ENCODE peak calls at places on chromosomes 1 and 21, in nine cellular contexts. L, K, E, D, Q, X, U, I and R are unnamed samples.

GRCh38 chr1:168391759-168392681 is 111.3 kb downstream of the TBX19 start:
- ATAC-seq in E (peak), D (peak), U (peak), X (no peak), I (no peak), L (no peak), Q (no peak), K (no peak), R (no peak)

GRCh38 chr1:213600879-213601278 is 386.9 kb upstream of the PROX1 start:
- ATAC-seq in Q (no peak), I (no peak), L (no peak), E (no peak), D (no peak), X (no peak), U (no peak), K (no peak), R (no peak)

GRCh38 chr1:20683614-20684013 is 22.4 kb upstream of the DDOST start:
- ATAC-seq in E (no peak), Q (no peak), K (no peak), U (no peak), L (no peak), I (no peak), X (no peak), D (no peak), R (no peak)

GRCh38 chr1:27658951-27659496 is 13.0 kb downstream of the IFI6 start:
- ATAC-seq in D (no peak), U (peak), L (peak), I (no peak), X (peak), Q (no peak), E (no peak), K (no peak), R (peak)

GRCh38 chr1:85463666-85464496 is 1.1 kb downstream of the DDAH1 start:
- ATAC-seq in I (peak), K (peak), L (peak), X (peak), E (peak), Q (peak), D (peak), U (no peak), R (no peak)

GRCh38 chr21:38838598-38839369 is 33.1 kb downstream of the ETS2 start:
- ATAC-seq in E (peak), L (no peak), D (no peak), Q (no peak), U (no peak), K (no peak), I (no peak), X (peak), R (no peak)

GRCh38 chr1:110214454-110215404 is 4.6 kb downstream of the KCNC4 start:
- ATAC-seq in Q (peak), I (peak), K (no peak), E (no peak), U (no peak), D (no peak), L (no peak), X (no peak), R (no peak)

GRCh38 chr1:87478231-87478630 is 149.6 kb downstream of the LMO4 start:
- ATAC-seq in K (peak), I (no peak), L (no peak), X (no peak), Q (no peak), D (peak), U (peak), E (peak), R (no peak)

GRCh38 chr1:205374205-205375078 is 17.7 kb upstream of the KLHDC8A start:
- ATAC-seq in I (no peak), Q (no peak), E (peak), U (peak), K (peak), L (no peak), D (no peak), X (peak), R (no peak)

GRCh38 chr1:167708940-167709389 is 12.8 kb upstream of the MPZL1 start:
- ATAC-seq in X (no peak), K (no peak), Q (no peak), U (no peak), L (no peak), I (no peak), D (no peak), E (no peak), R (no peak)

GRCh38 chr1:208540724-208541123 is 296.5 kb upstream of the PLXNA2 start:
- ATAC-seq in K (no peak), X (no peak), I (no peak), L (no peak), Q (no peak), U (no peak), E (no peak), D (no peak), R (no peak)

GRCh38 chr1:223031690-223032601 is 111.1 kb downstream of the TLR5 start:
- ATAC-seq in Q (peak), E (peak), D (peak), L (peak), X (peak), I (no peak), K (peak), U (no peak), R (no peak)

GRCh38 chr1:206725053-206725963 is 40.6 kb downstream of the MAPKAPK2 start:
- ATAC-seq in I (peak), Q (no peak), K (peak), U (peak), X (no peak), L (no peak), D (peak), E (peak), R (peak)

GRCh38 chr21:17279663-17280062 is 233.2 kb upstream of the CXADR start:
- ATAC-seq in U (no peak), L (no peak), D (no peak), Q (no peak), K (no peak), I (no peak), E (no peak), X (no peak), R (no peak)

GRCh38 chr1:185314416-185314815 is 2.6 kb downstream of the IVNS1ABP start:
- ATAC-seq in K (no peak), X (no peak), D (no peak), U (no peak), E (no peak), Q (no peak), I (no peak), L (no peak), R (no peak)

GRCh38 chr1:55284856-55285255 is 69.7 kb upstream of the USP24 start:
- ATAC-seq in U (peak), K (peak), D (peak), Q (no peak), L (peak), X (peak), I (no peak), E (peak), R (no peak)